ENCODE peak calls at places on chromosomes 4 and X, in six cellular contexts. B is K562, J is upper lobe of left lung, R is A549, Q is HepG2, O is GM12878. S is an unnamed sample.

GRCh38 chr4:123340381-123340701 is 56.3 kb upstream of the SPRY1 start:
- ATAC-seq in R (peak; percentile 97), B (no peak), J (no peak), Q (peak; percentile 78), O (no peak), S (peak; percentile 86)

GRCh38 chrX:105865709-105866108 is 43.4 kb downstream of the NRK start:
- ATAC-seq in B (no peak), R (no peak), Q (no peak), J (no peak), O (no peak), S (no peak)

GRCh38 chrX:91331476-91331875 is 103.2 kb upstream of the PABPC5 start:
- ATAC-seq in O (no peak), B (no peak), R (no peak), Q (no peak), J (no peak), S (no peak)

GRCh38 chrX:41051303-41051702 is 33.9 kb upstream of the USP9X start:
- ATAC-seq in R (no peak), Q (no peak), B (no peak), J (no peak), O (no peak), S (no peak)

GRCh38 chr4:184010696-184011095 is 105.6 kb downstream of the STOX2 start:
- ATAC-seq in J (no peak), O (no peak), R (no peak), Q (no peak), B (no peak), S (no peak)

GRCh38 chr4:176123710-176124407 is 58.2 kb downstream of the WDR17 start:
- ATAC-seq in B (peak; percentile 68), R (peak; percentile 66), Q (peak; percentile 94), J (no peak), O (peak; percentile 99), S (peak; percentile 16)

GRCh38 chr4:141142423-141142822 is 9.2 kb upstream of the RNF150 start:
- ATAC-seq in B (peak; percentile 77), J (no peak), R (no peak), O (no peak), Q (no peak), S (no peak)

GRCh38 chrX:134024686-134025377 is 39.4 kb upstream of the GPC3 start:
- ATAC-seq in B (no peak), R (no peak), J (no peak), Q (no peak), O (no peak), S (no peak)

GRCh38 chr4:78845469-78845868 is 69.3 kb downstream of the BMP2K start:
- ATAC-seq in O (peak; percentile 92), B (no peak), R (no peak), Q (no peak), J (no peak), S (no peak)

GRCh38 chr4:86500527-86500926 is 93.6 kb upstream of the PTPN13 start:
- ATAC-seq in B (no peak), Q (no peak), R (no peak), J (no peak), O (no peak), S (no peak)

GRCh38 chrX:107603433-107604159 is 24.7 kb upstream of the PRPS1 start:
- ATAC-seq in R (no peak), J (no peak), Q (peak; percentile 73), O (no peak), B (no peak), S (no peak)

GRCh38 chr4:112771-113170 is 11.5 kb upstream of the ZNF718 start:
- ATAC-seq in J (no peak), Q (no peak), B (no peak), R (no peak), O (no peak), S (no peak)

GRCh38 chr4:105586638-105587328 is 34.4 kb downstream of the ARHGEF38 start:
- ATAC-seq in O (peak; percentile 61), J (peak; percentile 71), B (no peak), R (no peak), Q (no peak), S (no peak)

GRCh38 chr4:108972613-108973283 is 209.9 kb upstream of the ETNPPL start:
- ATAC-seq in Q (no peak), O (peak; percentile 33), R (no peak), B (peak; percentile 61), J (no peak), S (no peak)

GRCh38 chrX:15751160-15751819 is 13.2 kb downstream of the CA5B start:
- ATAC-seq in Q (no peak), O (peak; percentile 56), R (no peak), B (no peak), J (peak; percentile 64), S (peak; percentile 57)

GRCh38 chr4:99649778-99650177 is 7.8 kb downstream of the C4orf54 start:
- ATAC-seq in Q (no peak), B (no peak), J (no peak), R (no peak), O (no peak), S (peak; percentile 7)

GRCh38 chr4:156686120-156686519 is 285.5 kb downstream of the PDGFC start:
- ATAC-seq in O (no peak), Q (no peak), J (no peak), B (no peak), R (no peak), S (no peak)

GRCh38 chr4:165360041-165360782 is 18.6 kb upstream of the CPE start:
- ATAC-seq in B (peak; percentile 66), Q (no peak), J (no peak), R (no peak), O (no peak), S (no peak)

GRCh38 chr4:98685225-98686045 is 27.0 kb upstream of the TSPAN5 start:
- ATAC-seq in Q (no peak), B (no peak), R (no peak), J (no peak), O (no peak), S (no peak)

GRCh38 chrX:131779313-131779712 is 235.4 kb downstream of the OR13H1 start:
- ATAC-seq in B (no peak), R (no peak), J (no peak), O (peak; percentile 18), Q (no peak), S (no peak)

GRCh38 chrX:131783555-131784338 is 239.4 kb upstream of the STK26 start:
- ATAC-seq in B (no peak), J (peak; percentile 77), R (peak; percentile 71), O (peak; percentile 74), Q (no peak), S (peak; percentile 82)

GRCh38 chrX:131778269-131779218 is 234.7 kb downstream of the OR13H1 start:
- ATAC-seq in B (no peak), Q (no peak), J (peak; percentile 83), O (peak; percentile 89), R (peak; percentile 91), S (peak; percentile 75)
- H3K4me3 ChIP-seq in B (no peak overlapping the region), Q (no peak overlapping the region), J (peak overlapping the region; percentile 37), O (peak overlapping the region; percentile 55), R (peak overlapping the region; percentile 31), S (no peak overlapping the region)

DNA sequence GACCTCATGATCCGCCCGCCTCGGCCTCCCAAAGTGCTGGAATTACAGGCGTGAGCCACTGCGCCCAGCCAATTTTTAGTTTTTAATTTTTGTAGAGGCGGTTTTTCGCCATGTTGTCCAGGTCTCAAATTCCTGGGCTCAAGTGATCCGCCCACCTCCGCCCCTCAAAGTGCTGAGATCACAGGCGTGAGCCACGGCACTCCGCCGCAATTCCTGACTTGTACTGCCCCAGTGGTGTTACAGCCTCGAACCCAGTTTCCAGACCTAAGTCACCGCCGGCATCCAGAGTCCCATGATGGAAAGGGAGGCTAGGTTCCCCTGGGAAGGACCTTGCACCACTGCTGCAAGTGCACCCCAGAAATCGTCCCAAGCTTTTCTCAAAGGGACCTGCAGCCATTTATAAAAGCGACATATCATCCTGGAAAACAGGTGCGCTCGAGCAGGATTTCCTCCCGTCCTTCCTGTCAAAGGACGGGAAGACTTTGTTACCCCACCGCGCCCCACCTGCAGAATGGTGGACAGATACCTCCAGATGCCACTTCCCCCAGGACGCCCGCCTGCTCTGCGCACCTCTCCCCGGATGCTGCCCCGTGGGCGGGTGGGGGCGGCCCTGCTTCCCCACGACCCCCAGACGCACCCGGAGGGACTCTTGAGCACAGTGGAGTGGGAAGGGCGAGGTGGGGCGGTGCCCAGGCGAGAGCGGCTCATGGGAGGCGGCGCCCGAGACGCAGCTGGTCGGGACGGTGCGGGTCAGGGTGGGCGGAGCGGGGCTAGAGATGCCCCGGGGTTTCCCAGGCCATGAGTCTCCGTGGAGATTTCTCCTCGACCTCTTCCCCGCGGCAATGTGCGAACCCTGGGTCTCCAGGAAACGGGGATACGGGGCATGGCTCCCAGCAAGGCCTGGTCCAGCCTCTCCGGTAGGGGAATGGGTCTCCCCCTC is 959 bp upstream of the RPL10 start:
- ATAC-seq in Q (peak; percentile 66), J (peak; percentile 91), B (peak; percentile 73), O (peak; percentile 80), R (peak; percentile 63), S (peak; percentile 78)
- TF ChIP-seq POLR2A in Q (no peak), J (no peak), B (no peak), O (peak; percentile 32), R (peak; percentile 49), S (peak; percentile 55)

GRCh38 chr4:128358231-128358902 is 70.8 kb upstream of the PGRMC2 start:
- ATAC-seq in B (peak; percentile 39), J (peak; percentile 31), O (no peak), R (no peak), Q (no peak), S (no peak)

GRCh38 chr4:128359422-128359821 is 71.8 kb upstream of the PGRMC2 start:
- ATAC-seq in Q (no peak), J (no peak), R (no peak), O (peak; percentile 56), B (no peak), S (no peak)

GRCh38 chr4:128355301-128355700 is 67.7 kb upstream of the PGRMC2 start:
- ATAC-seq in J (no peak), B (peak; percentile 62), Q (no peak), O (peak; percentile 19), R (peak; percentile 53), S (no peak)

GRCh38 chr4:128358903-128359260 is 71.3 kb upstream of the PGRMC2 start:
- ATAC-seq in Q (no peak), R (no peak), O (no peak), J (no peak), B (no peak), S (no peak)

GRCh38 chr4:128357286-128357685 is 69.7 kb upstream of the PGRMC2 start:
- ATAC-seq in Q (no peak), R (no peak), B (no peak), J (no peak), O (peak; percentile 31), S (no peak)
- TF ChIP-seq EP300 in Q (no peak), R (no peak), B (no peak), J (no peak), O (no peak), S (no peak)

DNA sequence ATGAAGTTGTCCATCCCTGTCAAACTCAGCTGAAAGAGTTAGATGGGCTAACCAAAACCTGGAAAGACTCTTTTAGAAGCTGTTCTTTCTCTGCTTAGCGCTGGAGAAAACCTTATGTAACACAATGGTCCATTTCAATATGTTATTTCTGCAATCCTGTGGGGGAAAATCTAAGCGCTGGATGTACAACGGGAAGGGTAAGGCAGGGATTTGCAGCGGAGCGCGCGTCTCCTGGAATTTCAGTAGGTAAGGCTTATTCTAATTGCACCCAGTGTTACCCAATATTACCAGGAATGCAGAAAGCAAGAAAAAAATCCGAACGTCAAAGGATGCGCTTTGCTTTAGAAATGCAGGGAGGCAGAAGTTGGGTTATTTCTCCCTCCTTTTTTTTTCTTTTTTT is 2.0 kb downstream of the HS3ST1 start:
- ATAC-seq in B (no peak), R (no peak), J (no peak), Q (no peak), O (no peak), S (no peak)
- H3K4me3 ChIP-seq in B (no peak overlapping the region), R (no peak overlapping the region), J (peak overlapping the region; percentile 50), Q (no peak overlapping the region), O (no peak overlapping the region), S (no peak overlapping the region)

GRCh38 chr4:138666366-138666765 is 349.2 kb upstream of the NOCT start:
- ATAC-seq in R (no peak), O (no peak), Q (no peak), J (no peak), B (no peak), S (no peak)
- TF ChIP-seq POLR2A in R (no peak), O (no peak), Q (no peak), J (no peak), B (no peak), S (no peak)

S was measured in gastroesophageal sphincter.